ENCODE peak calls at places on chromosomes 12 and 14, in nine cellular contexts. U is lower lobe of right lung, J is upper lobe of right lung, S is coronary artery, W is HFF-Myc, R is fibroblast of lung, Z is fibroblast of pulmonary artery, B is astrocyte of the cerebellum, K is right lobe of liver. I is an unnamed sample.

GRCh38 chr12:105417732-105418131 is 87.2 kb downstream of the C12orf75 start:
- DNase-seq in U (no peak), J (no peak), S (no peak), W (no peak), R (no peak), Z (no peak), B (no peak), K (no peak), I (no peak)

GRCh38 chr14:46381674-46382073 is 269.9 kb downstream of the RPL10L start:
- DNase-seq in U (no peak), J (no peak), S (no peak), W (no peak), R (no peak), Z (no peak), B (no peak), K (no peak), I (no peak)

GRCh38 chr12:69929125-69929524 is 104.1 kb downstream of the MYRFL start:
- DNase-seq in U (no peak), J (no peak), S (no peak), W (no peak), R (no peak), Z (peak), B (no peak), K (no peak), I (no peak)

GRCh38 chr12:131872154-131873046 is 22.0 kb upstream of the ULK1 start:
- DNase-seq in U (no peak), J (peak), S (no peak), W (no peak), R (peak), Z (peak), B (no peak), K (no peak), I (no peak)

GRCh38 chr14:96662116-96662901 is 134.9 kb upstream of the VRK1 start:
- DNase-seq in U (no peak), J (no peak), S (no peak), W (no peak), R (no peak), Z (no peak), B (no peak), K (no peak), I (no peak)

GRCh38 chr12:28498850-28499249 is 308.6 kb downstream of the CCDC91 start:
- DNase-seq in U (no peak), J (no peak), S (no peak), W (no peak), R (no peak), Z (peak), B (no peak), K (no peak), I (no peak)

GRCh38 chr14:62301911-62302310 is 539.7 kb downstream of the SNAPC1 start:
- DNase-seq in U (no peak), J (no peak), S (no peak), W (no peak), R (peak), Z (peak), B (no peak), K (no peak), I (no peak)

GRCh38 chr12:42744539-42745156 is 155.1 kb upstream of the PRICKLE1 start:
- DNase-seq in U (no peak), J (no peak), S (no peak), W (no peak), R (no peak), Z (peak), B (no peak), K (no peak), I (no peak)

GRCh38 chr12:25819713-25820112 is 138.8 kb upstream of the RASSF8 start:
- DNase-seq in U (no peak), J (no peak), S (no peak), W (no peak), R (no peak), Z (no peak), B (no peak), K (no peak), I (no peak)

GRCh38 chr14:100221419-100222218 is 17.3 kb upstream of the YY1 start:
- DNase-seq in U (peak), J (peak), S (no peak), W (no peak), R (peak), Z (peak), B (peak), K (peak), I (peak)

GRCh38 chr14:23301969-23302289 is 730 bp downstream of the PPP1R3E start:
- DNase-seq in U (no peak), J (no peak), S (no peak), W (no peak), R (no peak), Z (no peak), B (no peak), K (no peak), I (no peak)

GRCh38 chr12:102756564-102756963 is 160.5 kb downstream of the PAH start:
- DNase-seq in U (no peak), J (no peak), S (no peak), W (no peak), R (no peak), Z (no peak), B (no peak), K (no peak), I (no peak)

DNA sequence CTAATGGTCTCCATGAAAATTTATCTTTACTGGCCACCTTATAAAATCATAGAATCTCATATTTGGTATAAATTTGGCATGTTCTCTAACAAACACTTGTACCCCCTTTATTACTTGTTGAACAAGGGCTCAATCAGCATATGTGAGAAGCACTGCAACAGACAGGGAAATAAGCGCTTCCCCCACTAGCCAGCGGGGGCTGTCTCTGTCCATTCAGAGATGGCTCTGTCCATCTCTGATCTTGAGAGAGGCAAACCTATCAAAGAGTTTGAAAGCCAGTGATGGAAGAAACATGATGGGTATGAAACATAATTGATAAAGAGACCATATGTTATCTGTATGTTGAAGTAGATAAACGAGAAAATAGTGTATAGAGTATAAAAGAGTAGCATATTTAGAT is 326.8 kb downstream of the PDZRN4 start:
- DNase-seq in U (no peak), J (no peak), S (no peak), W (no peak), R (no peak), Z (no peak), B (no peak), K (no peak), I (no peak)
- TF ChIP-seq CTCF in U (no peak), J (no peak), S (no peak), W (peak), R (peak), Z (peak), B (peak), K (no peak), I (no peak)

GRCh38 chr14:64692597-64693350 is 11.4 kb upstream of the PLEKHG3 start:
- DNase-seq in U (no peak), J (no peak), S (peak), W (no peak), R (no peak), Z (no peak), B (no peak), K (no peak), I (no peak)
- H3K4me3 ChIP-seq in U (no peak), J (no peak), S (no peak), W (no peak), R (no peak), Z (no peak), B (no peak), K (no peak), I (no peak)

GRCh38 chr12:124370384-124370783 is 75.5 kb downstream of the RFLNA start:
- DNase-seq in U (no peak), J (no peak), S (no peak), W (no peak), R (no peak), Z (no peak), B (no peak), K (no peak), I (no peak)

GRCh38 chr12:124371366-124371765 is 76.5 kb downstream of the RFLNA start:
- DNase-seq in U (no peak), J (no peak), S (no peak), W (no peak), R (no peak), Z (no peak), B (no peak), K (no peak), I (no peak)

GRCh38 chr12:124370851-124371250 is 76.0 kb downstream of the RFLNA start:
- DNase-seq in U (no peak), J (no peak), S (no peak), W (no peak), R (no peak), Z (no peak), B (no peak), K (no peak), I (no peak)

GRCh38 chr12:124372831-124373230 is 77.9 kb downstream of the RFLNA start:
- DNase-seq in U (no peak), J (no peak), S (no peak), W (no peak), R (no peak), Z (no peak), B (no peak), K (no peak), I (no peak)

GRCh38 chr12:124371970-124372555 is 77.2 kb downstream of the RFLNA start:
- DNase-seq in U (no peak), J (no peak), S (no peak), W (no peak), R (no peak), Z (no peak), B (no peak), K (no peak), I (no peak)
- TF ChIP-seq CTCF in U (no peak), J (no peak), S (no peak), W (no peak), R (no peak), Z (no peak), B (no peak), K (no peak), I (no peak)

DNA sequence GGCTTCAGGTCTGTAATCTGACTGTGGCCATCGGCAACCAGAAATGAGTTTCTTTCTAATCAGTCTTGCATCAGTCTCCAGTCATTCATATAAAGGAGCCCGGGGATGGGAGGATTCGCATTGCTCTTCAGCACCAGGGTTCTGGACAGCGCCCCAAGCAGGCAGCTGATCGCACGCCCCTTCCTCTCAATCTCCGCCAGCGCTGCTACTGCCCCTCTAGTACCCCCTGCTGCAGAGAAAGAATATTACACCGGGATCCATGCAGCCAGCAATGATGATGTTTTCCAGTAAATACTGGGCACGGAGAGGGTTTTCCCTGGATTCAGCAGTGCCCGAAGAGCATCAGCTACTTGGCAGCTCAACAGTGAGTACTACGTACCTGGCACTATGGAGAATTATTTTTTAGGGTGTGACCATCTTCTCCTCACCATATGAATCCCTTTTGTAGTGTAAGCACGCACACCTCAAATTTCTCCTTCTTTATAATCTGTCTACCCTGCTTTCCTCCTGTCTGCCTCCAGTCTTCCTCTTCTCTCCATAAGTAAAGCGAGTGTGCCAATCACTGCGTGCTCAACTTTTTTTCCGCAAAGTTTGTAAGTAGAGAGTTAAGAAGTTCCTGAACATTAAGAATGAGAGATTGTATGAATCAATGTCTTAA is at the start of gene TPH2:
- DNase-seq in U (peak), J (peak), S (no peak), W (no peak), R (peak), Z (peak), B (peak), K (peak), I (peak)
- H3K4me3 ChIP-seq in U (no peak), J (no peak), S (no peak), W (no peak), R (no peak), Z (no peak), B (no peak), K (no peak), I (no peak)

GRCh38 chr12:132942611-132943010 is 13.5 kb downstream of the ZNF605 start:
- DNase-seq in U (no peak), J (no peak), S (no peak), W (no peak), R (no peak), Z (no peak), B (no peak), K (no peak), I (no peak)

GRCh38 chr12:132949936-132950837 is 5.9 kb downstream of the ZNF605 start:
- DNase-seq in U (no peak), J (no peak), S (no peak), W (no peak), R (no peak), Z (no peak), B (no peak), K (no peak), I (no peak)

GRCh38 chr12:132946507-132946820 is 9.6 kb downstream of the ZNF605 start:
- DNase-seq in U (no peak), J (no peak), S (no peak), W (no peak), R (no peak), Z (no peak), B (no peak), K (no peak), I (no peak)

GRCh38 chr12:132948146-132949066 is 7.7 kb downstream of the ZNF605 start:
- DNase-seq in U (no peak), J (no peak), S (no peak), W (no peak), R (no peak), Z (no peak), B (no peak), K (no peak), I (no peak)

GRCh38 chr12:132945806-132946506 is 10.2 kb downstream of the ZNF605 start:
- DNase-seq in U (no peak), J (no peak), S (no peak), W (no peak), R (no peak), Z (no peak), B (no peak), K (no peak), I (no peak)
- TF ChIP-seq CTCF in U (no peak), J (no peak), S (no peak), W (no peak), R (no peak), Z (no peak), B (no peak), K (no peak), I (no peak)

GRCh38 chr12:54127538-54128259 is 61.1 kb downstream of the SMUG1 start:
- DNase-seq in U (no peak), J (no peak), S (no peak), W (no peak), R (no peak), Z (no peak), B (no peak), K (no peak), I (no peak)
- H3K4me3 ChIP-seq in U (peak), J (peak), S (peak), W (peak), R (peak), Z (no peak), B (peak), K (no peak), I (no peak)

DNA sequence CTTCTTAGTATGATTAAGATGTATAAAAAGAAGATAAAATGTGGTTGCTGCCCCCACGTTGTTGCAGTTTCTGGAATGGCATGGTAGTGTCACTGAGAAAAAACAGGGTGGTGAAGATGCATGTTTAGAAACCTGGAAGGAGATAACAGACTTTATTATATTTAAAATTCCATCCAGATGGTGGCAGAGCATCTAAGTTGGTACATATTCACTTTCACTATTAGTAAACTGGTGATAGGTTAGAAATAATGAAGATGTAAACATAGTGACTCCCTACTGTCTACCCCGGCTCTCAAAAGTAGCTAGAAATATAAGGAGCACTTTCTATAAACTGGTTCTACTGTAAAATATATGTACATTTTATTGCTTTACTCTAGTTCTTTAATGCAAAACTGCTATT is 279.4 kb downstream of the NPAS3 start:
- DNase-seq in U (no peak), J (no peak), S (no peak), W (no peak), R (no peak), Z (no peak), B (no peak), K (no peak), I (no peak)
- TF ChIP-seq CTCF in U (no peak), J (no peak), S (no peak), W (no peak), R (no peak), Z (no peak), B (no peak), K (no peak), I (no peak)